ENCODE peak calls at places on chromosomes 13 and 19, in six cellular contexts. X is body of pancreas; A is cardiac fibroblast; K is CD8-positive, alpha-beta T cell; L is CD4-positive, alpha-beta T cell; E is nephron progenitor cell. Z is an unnamed sample.

GRCh38 chr19:406999-407491 is 1.9 kb downstream of the C2CD4C start:
- DNase-seq in X (no peak), A (no peak), K (no peak), L (no peak), E (no peak), Z (no peak)

GRCh38 chr13:33052446-33052845 is 36.2 kb downstream of the KL start:
- DNase-seq in X (no peak), A (peak; percentile 35), K (no peak), L (no peak), E (no peak), Z (no peak)

GRCh38 chr19:33438016-33438671 is 64.6 kb downstream of the CEBPG start:
- DNase-seq in X (no peak), A (peak; percentile 34), K (no peak), L (no peak), E (no peak), Z (peak; percentile 31)

GRCh38 chr13:44739539-44739938 is 163.4 kb upstream of the TSC22D1 start:
- DNase-seq in X (no peak), A (no peak), K (no peak), L (no peak), E (no peak), Z (no peak)

GRCh38 chr13:37833411-37833810 is 36.2 kb downstream of the TRPC4 start:
- DNase-seq in X (no peak), A (no peak), K (no peak), L (no peak), E (no peak), Z (no peak)

GRCh38 chr13:45916859-45917418 is 65.4 kb upstream of the SIAH3 start:
- DNase-seq in X (no peak), A (no peak), K (no peak), L (no peak), E (no peak), Z (no peak)

GRCh38 chr13:90485441-90485840 is 862.0 kb upstream of the MIR17HG start:
- DNase-seq in X (no peak), A (peak; percentile 82), K (no peak), L (no peak), E (no peak), Z (no peak)

GRCh38 chr19:44745386-44745831 is 3.1 kb upstream of the BCL3 start:
- DNase-seq in X (no peak), A (peak; percentile 93), K (no peak), L (no peak), E (no peak), Z (no peak)

GRCh38 chr13:44857061-44857460 is 132.2 kb downstream of the NUFIP1 start:
- DNase-seq in X (no peak), A (no peak), K (no peak), L (no peak), E (no peak), Z (no peak)

GRCh38 chr13:41064493-41064892 is 3.2 kb downstream of the WBP4 start:
- DNase-seq in X (no peak), A (peak; percentile 65), K (no peak), L (no peak), E (no peak), Z (no peak)

GRCh38 chr13:20431687-20432384 is 93.8 kb downstream of the CRYL1 start:
- DNase-seq in X (no peak), A (no peak), K (no peak), L (no peak), E (no peak), Z (no peak)

GRCh38 chr19:34988119-34988518 is 12.0 kb upstream of the GRAMD1A start:
- DNase-seq in X (no peak), A (no peak), K (no peak), L (no peak), E (no peak), Z (no peak)

GRCh38 chr19:18239303-18239702 is 13.1 kb upstream of the PDE4C start:
- DNase-seq in X (no peak), A (no peak), K (no peak), L (no peak), E (peak; percentile 27), Z (peak; percentile 23)

GRCh38 chr13:75685239-75685697 is 49.1 kb downstream of the LMO7 start:
- DNase-seq in X (no peak), A (peak; percentile 76), K (no peak), L (no peak), E (no peak), Z (no peak)

GRCh38 chr19:10294368-10294697 is 4.6 kb downstream of the ICAM5 start:
- DNase-seq in X (no peak), A (no peak), K (no peak), L (no peak), E (peak; percentile 65), Z (peak; percentile 50)

GRCh38 chr13:44368599-44369368 is 4.8 kb upstream of the SERP2 start:
- DNase-seq in X (no peak), A (no peak), K (no peak), L (no peak), E (no peak), Z (no peak)

GRCh38 chr13:113922412-113923118 is 51.3 kb downstream of the C13orf46 start:
- DNase-seq in X (peak; percentile 7), A (peak; percentile 42), K (no peak), L (no peak), E (no peak), Z (no peak)

GRCh38 chr13:30898721-30899188 is 7.3 kb upstream of the MEDAG start:
- DNase-seq in X (no peak), A (peak; percentile 97), K (no peak), L (no peak), E (no peak), Z (peak; percentile 23)

GRCh38 chr19:28705008-28705407 is 507.9 kb downstream of the UQCRFS1 start:
- DNase-seq in X (no peak), A (peak; percentile 74), K (no peak), L (no peak), E (no peak), Z (no peak)

GRCh38 chr19:55086730-55087541 is 11.3 kb downstream of the EPS8L1 start:
- DNase-seq in X (peak; percentile 70), A (peak; percentile 96), K (peak; percentile 38), L (peak; percentile 49), E (peak; percentile 98), Z (peak; percentile 96)

GRCh38 chr13:42649761-42650289 is 75.9 kb downstream of the TNFSF11 start:
- DNase-seq in X (no peak), A (no peak), K (no peak), L (no peak), E (no peak), Z (no peak)

GRCh38 chr19:44905437-44906160 is at the start of gene APOE:
- DNase-seq in X (no peak), A (peak; percentile 91), K (no peak), L (no peak), E (peak; percentile 41), Z (peak; percentile 40)

GRCh38 chr13:113776231-113777125 is 17.5 kb downstream of the TMEM255B start:
- DNase-seq in X (no peak), A (no peak), K (no peak), L (no peak), E (no peak), Z (no peak)

GRCh38 chr19:41894350-41894749 is 11.4 kb downstream of the ARHGEF1 start:
- DNase-seq in X (no peak), A (no peak), K (no peak), L (no peak), E (no peak), Z (no peak)

GRCh38 chr19:41896581-41896942 is 13.6 kb downstream of the ARHGEF1 start:
- DNase-seq in X (no peak), A (no peak), K (no peak), L (no peak), E (no peak), Z (no peak)

GRCh38 chr19:41892173-41892902 is 9.4 kb downstream of the ARHGEF1 start:
- DNase-seq in X (no peak), A (no peak), K (no peak), L (no peak), E (no peak), Z (no peak)

GRCh38 chr19:41895745-41896580 is 13.0 kb downstream of the ARHGEF1 start:
- DNase-seq in X (no peak), A (no peak), K (peak; percentile 40), L (no peak), E (no peak), Z (no peak)

DNA sequence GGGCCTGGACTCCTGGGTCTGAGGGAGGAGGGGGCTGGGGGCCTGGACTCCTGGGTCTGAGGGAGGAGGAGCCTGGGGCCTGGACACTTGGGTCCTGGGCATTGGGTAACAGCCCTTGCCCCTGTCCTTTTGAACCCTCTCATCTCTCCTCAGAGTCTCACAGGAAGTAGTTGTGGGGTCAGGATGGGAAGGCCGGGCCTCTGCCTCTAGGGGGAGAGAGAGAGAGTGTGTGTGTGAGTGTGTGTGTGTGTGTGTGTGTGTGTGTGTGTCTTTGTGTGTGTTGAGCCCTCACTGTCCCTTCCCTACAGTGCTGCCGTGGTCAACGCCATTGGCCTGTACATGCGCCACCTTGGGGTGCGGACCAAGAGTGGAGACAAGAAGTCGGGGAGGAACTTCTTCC is 10.9 kb downstream of the ARHGEF1 start:
- DNase-seq in X (no peak), A (peak; percentile 42), K (peak; percentile 39), L (no peak), E (no peak), Z (no peak)
- TF ChIP-seq CTCF in X (no peak), A (peak; percentile 4), K (no peak), L (no peak), E (no peak), Z (no peak)

GRCh38 chr19:14432817-14433453 is at the start of gene PKN1:
- DNase-seq in X (peak; percentile 46), A (peak; percentile 50), K (peak; percentile 46), L (peak; percentile 52), E (peak; percentile 80), Z (peak; percentile 67)

GRCh38 chr19:14434543-14435319 is 1.6 kb downstream of the PKN1 start:
- DNase-seq in X (peak; percentile 21), A (peak; percentile 83), K (peak; percentile 36), L (no peak), E (peak; percentile 25), Z (no peak)

GRCh38 chr19:14435320-14436050 is 2.4 kb downstream of the PKN1 start:
- DNase-seq in X (no peak), A (no peak), K (no peak), L (no peak), E (no peak), Z (no peak)

GRCh38 chr19:14433454-14434156 is 499 bp downstream of the PKN1 start:
- DNase-seq in X (peak; percentile 40), A (no peak), K (peak; percentile 60), L (peak; percentile 68), E (no peak), Z (no peak)

GRCh38 chr19:14434157-14434501 is 1.0 kb downstream of the PKN1 start:
- DNase-seq in X (peak; percentile 19), A (no peak), K (no peak), L (no peak), E (no peak), Z (no peak)
- TF ChIP-seq CTCF in X (no peak), A (no peak), K (no peak), L (no peak), E (no peak), Z (no peak)

GRCh38 chr19:19433666-19434213 is 28.3 kb downstream of the GATAD2A start:
- DNase-seq in X (no peak), A (no peak), K (no peak), L (no peak), E (no peak), Z (no peak)
- TF ChIP-seq CTCF in X (no peak), A (no peak), K (no peak), L (no peak), E (no peak), Z (no peak)

GRCh38 chr13:107301724-107302374 is 733.9 kb upstream of the ARGLU1 start:
- DNase-seq in X (no peak), A (peak; percentile 16), K (no peak), L (no peak), E (no peak), Z (no peak)
- TF ChIP-seq CTCF in X (no peak), A (no peak), K (no peak), L (no peak), E (no peak), Z (no peak)

Z was measured in endothelial cell.